ENCODE peak calls at places on chromosomes 5 and 9, in five cellular contexts. One of them, this sample, is unnamed.
A peak's percentile ranks its signal among the peaks of the same experiment; 100 is the strongest.

GRCh38 chr5:71529682-71530081 is 57.5 kb upstream of the MCCC2 start:
- DNase-seq in WTC11: no peak
- DNase-seq in WERI-Rb-1: no peak
- DNase-seq in HepG2: no peak
- DNase-seq in testis: no peak
- DNase-seq in this sample: no peak

GRCh38 chr5:32600057-32600622 is 14.8 kb downstream of the SUB1 start:
- DNase-seq in WERI-Rb-1: no peak
- DNase-seq in WTC11: no peak
- DNase-seq in HepG2: no peak
- DNase-seq in testis: no peak
- DNase-seq in this sample: peak; percentile 12

GRCh38 chr5:76372320-76373054 is 30.6 kb upstream of the IQGAP2 start:
- DNase-seq in HepG2: peak; percentile 76
- DNase-seq in WERI-Rb-1: no peak
- DNase-seq in testis: no peak
- DNase-seq in WTC11: no peak
- DNase-seq in this sample: peak; percentile 86

GRCh38 chr5:116437351-116437705 is 137.3 kb downstream of the SEMA6A start:
- DNase-seq in WERI-Rb-1: peak; percentile 59
- DNase-seq in testis: no peak
- DNase-seq in HepG2: no peak
- DNase-seq in WTC11: no peak
- DNase-seq in this sample: no peak

GRCh38 chr5:171386861-171387254 is 791 bp upstream of the NPM1 start:
- DNase-seq in HepG2: no peak
- DNase-seq in testis: peak; percentile 34
- DNase-seq in WERI-Rb-1: no peak
- DNase-seq in WTC11: no peak
- DNase-seq in this sample: peak; percentile 22

GRCh38 chr5:142141463-142141862 is 32.9 kb downstream of the NDFIP1 start:
- DNase-seq in testis: no peak
- DNase-seq in WERI-Rb-1: no peak
- DNase-seq in HepG2: no peak
- DNase-seq in WTC11: no peak
- DNase-seq in this sample: no peak

GRCh38 chr5:31921852-31922305 is 252.2 kb downstream of the GOLPH3 start:
- DNase-seq in HepG2: no peak
- DNase-seq in testis: no peak
- DNase-seq in WERI-Rb-1: no peak
- DNase-seq in WTC11: no peak
- DNase-seq in this sample: no peak

GRCh38 chr5:98769006-98769255 is 4.5 kb upstream of the RGMB start:
- DNase-seq in WERI-Rb-1: peak; percentile 55
- DNase-seq in WTC11: peak; percentile 75
- DNase-seq in HepG2: no peak
- DNase-seq in testis: no peak
- DNase-seq in this sample: peak; percentile 80

GRCh38 chr5:72408127-72408526 is 88.0 kb downstream of the PTCD2 start:
- DNase-seq in WERI-Rb-1: no peak
- DNase-seq in testis: no peak
- DNase-seq in HepG2: no peak
- DNase-seq in WTC11: no peak
- DNase-seq in this sample: no peak

GRCh38 chr5:132481243-132482211 is 9.0 kb downstream of the IRF1 start:
- DNase-seq in testis: no peak
- DNase-seq in WTC11: no peak
- DNase-seq in HepG2: no peak
- DNase-seq in WERI-Rb-1: no peak
- DNase-seq in this sample: no peak

GRCh38 chr9:90340421-90340820 is 302.2 kb downstream of the DIRAS2 start:
- DNase-seq in WTC11: no peak
- DNase-seq in WERI-Rb-1: no peak
- DNase-seq in HepG2: no peak
- DNase-seq in testis: no peak
- DNase-seq in this sample: peak; percentile 40

GRCh38 chr5:174204914-174205313 is 159.4 kb downstream of the NSG2 start:
- DNase-seq in HepG2: no peak
- DNase-seq in testis: peak; percentile 32
- DNase-seq in WTC11: peak; percentile 83
- DNase-seq in WERI-Rb-1: no peak
- DNase-seq in this sample: peak; percentile 31

GRCh38 chr9:96031366-96031824 is 155.9 kb downstream of the ERCC6L2 start:
- DNase-seq in testis: peak; percentile 62
- DNase-seq in HepG2: no peak
- DNase-seq in WERI-Rb-1: no peak
- DNase-seq in WTC11: no peak
- DNase-seq in this sample: peak; percentile 77

GRCh38 chr5:57988808-57989207 is 471.1 kb downstream of the PLK2 start:
- DNase-seq in WTC11: no peak
- DNase-seq in WERI-Rb-1: no peak
- DNase-seq in HepG2: no peak
- DNase-seq in testis: no peak
- DNase-seq in this sample: no peak

GRCh38 chr5:142078251-142078650 is 30.3 kb upstream of the NDFIP1 start:
- DNase-seq in WERI-Rb-1: no peak
- DNase-seq in HepG2: no peak
- DNase-seq in WTC11: no peak
- DNase-seq in testis: no peak
- DNase-seq in this sample: no peak

GRCh38 chr9:135230817-135231520 is 143.5 kb downstream of the OLFM1 start:
- DNase-seq in WERI-Rb-1: no peak
- DNase-seq in WTC11: peak; percentile 4
- DNase-seq in HepG2: no peak
- DNase-seq in testis: no peak
- DNase-seq in this sample: no peak

GRCh38 chr9:117734523-117735314 is 30.5 kb downstream of the TLR4 start:
- DNase-seq in WERI-Rb-1: no peak
- DNase-seq in testis: no peak
- DNase-seq in HepG2: no peak
- DNase-seq in WTC11: no peak
- DNase-seq in this sample: no peak

GRCh38 chr5:154567155-154567554 is 89.1 kb upstream of the HAND1 start:
- DNase-seq in testis: no peak
- DNase-seq in WTC11: no peak
- DNase-seq in HepG2: no peak
- DNase-seq in WERI-Rb-1: no peak
- DNase-seq in this sample: no peak

GRCh38 chr9:77556396-77556795 is 91.7 kb downstream of the GNA14 start:
- DNase-seq in HepG2: no peak
- DNase-seq in WTC11: no peak
- DNase-seq in WERI-Rb-1: no peak
- DNase-seq in testis: no peak
- DNase-seq in this sample: no peak

GRCh38 chr5:157612071-157612476 is 36.5 kb upstream of the ADAM19 start:
- DNase-seq in WERI-Rb-1: peak; percentile 55
- DNase-seq in testis: no peak
- DNase-seq in WTC11: no peak
- DNase-seq in HepG2: no peak
- DNase-seq in this sample: no peak

GRCh38 chr5:141421489-141421855 is 621 bp downstream of the PCDHGA11 start:
- DNase-seq in WERI-Rb-1: no peak
- DNase-seq in WTC11: no peak
- DNase-seq in testis: no peak
- DNase-seq in HepG2: no peak
- DNase-seq in this sample: no peak

GRCh38 chr9:106830527-106831140 is 32.3 kb upstream of the ZNF462 start:
- DNase-seq in WTC11: no peak
- DNase-seq in testis: no peak
- DNase-seq in HepG2: no peak
- DNase-seq in WERI-Rb-1: no peak
- DNase-seq in this sample: no peak

GRCh38 chr9:108606408-108606807 is 249.4 kb downstream of the ACTL7B start:
- DNase-seq in testis: no peak
- DNase-seq in WTC11: no peak
- DNase-seq in WERI-Rb-1: no peak
- DNase-seq in HepG2: no peak
- DNase-seq in this sample: no peak

GRCh38 chr5:157442989-157443619 is 16.9 kb upstream of the NIPAL4 start:
- DNase-seq in HepG2: no peak
- DNase-seq in WTC11: no peak
- DNase-seq in testis: no peak
- DNase-seq in WERI-Rb-1: no peak
- DNase-seq in this sample: no peak

GRCh38 chr5:135991381-135991907 is 36.7 kb upstream of the LECT2 start:
- DNase-seq in WTC11: no peak
- DNase-seq in testis: no peak
- DNase-seq in WERI-Rb-1: no peak
- DNase-seq in HepG2: no peak
- DNase-seq in this sample: no peak

GRCh38 chr9:99556998-99557397 is 264.7 kb upstream of the NR4A3 start:
- DNase-seq in testis: no peak
- DNase-seq in HepG2: no peak
- DNase-seq in WERI-Rb-1: no peak
- DNase-seq in WTC11: no peak
- DNase-seq in this sample: no peak

GRCh38 chr5:71483355-71483754 is 27.9 kb downstream of the BDP1 start:
- DNase-seq in HepG2: peak; percentile 69
- DNase-seq in WERI-Rb-1: no peak
- DNase-seq in WTC11: no peak
- DNase-seq in testis: no peak
- DNase-seq in this sample: no peak

GRCh38 chr5:99104538-99105132 is 175.8 kb upstream of the CHD1 start:
- DNase-seq in WERI-Rb-1: no peak
- DNase-seq in WTC11: no peak
- DNase-seq in HepG2: peak; percentile 13
- DNase-seq in testis: no peak
- DNase-seq in this sample: peak; percentile 64

GRCh38 chr9:122562134-122562760 is 9.3 kb downstream of the OR1N2 start:
- DNase-seq in testis: no peak
- DNase-seq in WTC11: peak; percentile 33
- DNase-seq in HepG2: no peak
- DNase-seq in WERI-Rb-1: peak; percentile 95
- DNase-seq in this sample: no peak

GRCh38 chr5:174505621-174506020 is 218.8 kb upstream of the MSX2 start:
- DNase-seq in WTC11: no peak
- DNase-seq in HepG2: no peak
- DNase-seq in WERI-Rb-1: no peak
- DNase-seq in testis: peak; percentile 48
- DNase-seq in this sample: no peak

GRCh38 chr9:21028476-21028875 is 3.0 kb downstream of the HACD4 start:
- DNase-seq in WERI-Rb-1: no peak
- DNase-seq in WTC11: no peak
- DNase-seq in HepG2: no peak
- DNase-seq in testis: no peak
- DNase-seq in this sample: no peak

GRCh38 chr5:157335534-157336422 is 69.9 kb downstream of the CYFIP2 start:
- DNase-seq in WERI-Rb-1: no peak
- DNase-seq in testis: peak; percentile 62
- DNase-seq in WTC11: no peak
- DNase-seq in HepG2: no peak
- DNase-seq in this sample: peak; percentile 48

GRCh38 chr5:113345261-113345940 is 89.4 kb downstream of the TSSK1B start:
- DNase-seq in WTC11: no peak
- DNase-seq in WERI-Rb-1: no peak
- DNase-seq in HepG2: no peak
- DNase-seq in testis: no peak
- DNase-seq in this sample: no peak

GRCh38 chr9:116942593-116943061 is 255.5 kb downstream of the TRIM32 start:
- DNase-seq in testis: no peak
- DNase-seq in WERI-Rb-1: no peak
- DNase-seq in WTC11: no peak
- DNase-seq in HepG2: no peak
- DNase-seq in this sample: no peak

GRCh38 chr9:79116064-79116463 is 455.7 kb upstream of the TLE4 start:
- DNase-seq in testis: no peak
- DNase-seq in HepG2: no peak
- DNase-seq in WERI-Rb-1: no peak
- DNase-seq in WTC11: no peak
- DNase-seq in this sample: no peak
- TF ChIP-seq CTCF in testis: no peak
- TF ChIP-seq CTCF in HepG2: no peak
- TF ChIP-seq CTCF in WERI-Rb-1: no peak
- TF ChIP-seq CTCF in WTC11: no peak
- TF ChIP-seq CTCF in this sample: no peak

GRCh38 chr9:92654481-92655301 is 15.2 kb downstream of the IPPK start:
- DNase-seq in WTC11: no peak
- DNase-seq in HepG2: no peak
- DNase-seq in testis: no peak
- DNase-seq in WERI-Rb-1: no peak
- DNase-seq in this sample: no peak
- TF ChIP-seq CTCF in WTC11: no peak
- TF ChIP-seq CTCF in HepG2: no peak
- TF ChIP-seq CTCF in testis: no peak
- TF ChIP-seq CTCF in WERI-Rb-1: no peak
- TF ChIP-seq CTCF in this sample: no peak

GRCh38 chr9:69923972-69924371 is 103.4 kb downstream of the CFAP95 start:
- DNase-seq in testis: no peak
- DNase-seq in WTC11: no peak
- DNase-seq in WERI-Rb-1: no peak
- DNase-seq in HepG2: no peak
- DNase-seq in this sample: no peak
- TF ChIP-seq CTCF in testis: no peak
- TF ChIP-seq CTCF in WTC11: no peak
- TF ChIP-seq CTCF in WERI-Rb-1: no peak
- TF ChIP-seq CTCF in HepG2: no peak
- TF ChIP-seq CTCF in this sample: no peak

GRCh38 chr9:109950710-109951443 is 170.9 kb downstream of the PALM2AKAP2 start:
- DNase-seq in WERI-Rb-1: no peak
- DNase-seq in WTC11: no peak
- DNase-seq in HepG2: peak; percentile 5
- DNase-seq in testis: no peak
- DNase-seq in this sample: peak; percentile 18

GRCh38 chr9:109956811-109957440 is 176.9 kb downstream of the PALM2AKAP2 start:
- DNase-seq in HepG2: no peak
- DNase-seq in WTC11: no peak
- DNase-seq in testis: no peak
- DNase-seq in WERI-Rb-1: no peak
- DNase-seq in this sample: no peak

GRCh38 chr9:109953300-109953699 is 173.3 kb downstream of the PALM2AKAP2 start:
- DNase-seq in WTC11: no peak
- DNase-seq in testis: no peak
- DNase-seq in HepG2: no peak
- DNase-seq in WERI-Rb-1: no peak
- DNase-seq in this sample: no peak

GRCh38 chr9:109948453-109948852 is 168.5 kb downstream of the PALM2AKAP2 start:
- DNase-seq in HepG2: no peak
- DNase-seq in WERI-Rb-1: no peak
- DNase-seq in testis: no peak
- DNase-seq in WTC11: no peak
- DNase-seq in this sample: no peak

DNA sequence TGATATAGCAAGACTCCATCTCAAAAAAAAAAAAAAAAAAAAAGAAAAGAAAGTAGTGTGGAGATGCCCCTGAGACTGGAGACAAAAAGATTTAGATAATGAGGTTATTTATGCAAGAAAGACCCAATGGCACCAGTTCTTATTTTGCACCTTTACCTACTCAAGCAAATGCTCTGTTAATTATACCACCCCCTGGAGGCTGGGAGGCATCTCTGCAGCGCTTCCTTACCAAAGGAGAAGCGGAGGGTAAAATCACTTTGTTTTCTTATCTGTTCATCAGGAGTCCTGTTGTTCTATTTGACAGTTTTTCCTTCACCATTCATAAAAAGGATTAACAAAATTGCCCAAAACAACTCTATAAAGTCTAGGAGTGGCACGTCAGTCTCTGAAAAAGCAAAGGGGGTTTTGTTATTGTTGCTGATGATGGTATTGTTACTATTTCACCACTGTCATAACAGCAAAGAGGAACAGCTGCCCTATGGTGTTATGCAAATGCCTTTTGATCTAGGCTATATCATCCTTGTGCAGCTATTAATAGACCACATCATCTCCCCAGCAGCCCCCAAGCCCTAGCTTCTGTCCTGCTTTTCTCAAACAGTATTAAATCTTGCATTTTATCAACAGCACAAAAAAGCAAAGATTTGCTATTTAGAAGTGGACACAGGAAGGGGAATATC is 174.0 kb downstream of the PALM2AKAP2 start:
- DNase-seq in HepG2: no peak
- DNase-seq in testis: no peak
- DNase-seq in WERI-Rb-1: no peak
- DNase-seq in WTC11: no peak
- DNase-seq in this sample: no peak
- TF ChIP-seq CTCF in HepG2: no peak
- TF ChIP-seq CTCF in testis: no peak
- TF ChIP-seq CTCF in WERI-Rb-1: peak; percentile 28
- TF ChIP-seq CTCF in WTC11: no peak
- TF ChIP-seq CTCF in this sample: no peak